ENCODE peak calls at places on chromosomes 7 and 10, in eight cellular contexts. G is pancreas, R is OCI-LY7, B is lower lobe of right lung, I is fibroblast of lung, M is esophagus squamous epithelium, Z is kidney, L is GM23248. E is an unnamed sample.
A peak's percentile ranks its signal among the peaks of the same experiment; 100 is the strongest.

GRCh38 chr10:116688241-116688711 is 54.1 kb downstream of the HSPA12A start:
- DNase-seq in G (no peak), R (no peak), B (no peak), I (peak; percentile 63), M (no peak), Z (no peak), L (peak; percentile 80), E (no peak)

GRCh38 chr10:79070091-79070610 is 1.4 kb downstream of the ZMIZ1 start:
- DNase-seq in G (no peak), R (no peak), B (peak; percentile 75), I (peak; percentile 54), M (no peak), Z (peak; percentile 90), L (peak; percentile 63), E (peak; percentile 62)

GRCh38 chr7:103524042-103524907 is 78.3 kb upstream of the SLC26A5 start:
- DNase-seq in G (no peak), R (peak; percentile 9), B (no peak), I (peak; percentile 66), M (no peak), Z (no peak), L (peak; percentile 50), E (no peak)

GRCh38 chr7:66950763-66951162 is 29.7 kb downstream of the TMEM248 start:
- DNase-seq in G (no peak), R (no peak), B (no peak), I (peak; percentile 43), M (no peak), Z (no peak), L (peak; percentile 48), E (no peak)

GRCh38 chr7:97027427-97028234 is 3.0 kb upstream of the DLX5 start:
- DNase-seq in G (peak; percentile 82), R (peak; percentile 71), B (peak; percentile 73), I (peak; percentile 85), M (peak; percentile 13), Z (no peak), L (peak; percentile 90), E (peak; percentile 77)

GRCh38 chr7:38728145-38728544 is 97.0 kb upstream of the AMPH start:
- DNase-seq in G (no peak), R (no peak), B (no peak), I (no peak), M (no peak), Z (no peak), L (peak; percentile 21), E (no peak)

GRCh38 chr7:100400656-100401055 is 27.4 kb downstream of the PILRA start:
- DNase-seq in G (no peak), R (peak; percentile 64), B (no peak), I (no peak), M (no peak), Z (no peak), L (no peak), E (no peak)

GRCh38 chr10:34119456-34119855 is 695.6 kb downstream of the PARD3 start:
- DNase-seq in G (no peak), R (no peak), B (no peak), I (no peak), M (no peak), Z (no peak), L (no peak), E (no peak)

GRCh38 chr10:90319188-90319914 is 538.5 kb downstream of the HTR7 start:
- DNase-seq in G (peak; percentile 12), R (no peak), B (no peak), I (peak; percentile 91), M (no peak), Z (no peak), L (peak; percentile 59), E (no peak)

GRCh38 chr10:4280481-4281206 is 495.6 kb upstream of the KLF6 start:
- DNase-seq in G (peak; percentile 25), R (no peak), B (no peak), I (peak; percentile 93), M (no peak), Z (no peak), L (peak; percentile 68), E (no peak)

GRCh38 chr7:4017081-4017480 is 665.0 kb upstream of the FOXK1 start:
- DNase-seq in G (no peak), R (no peak), B (no peak), I (no peak), M (no peak), Z (no peak), L (no peak), E (no peak)

GRCh38 chr7:82179311-82179710 is 264.3 kb downstream of the CACNA2D1 start:
- DNase-seq in G (no peak), R (no peak), B (no peak), I (no peak), M (no peak), Z (no peak), L (no peak), E (no peak)

GRCh38 chr10:3793553-3793952 is 8.5 kb upstream of the KLF6 start:
- DNase-seq in G (no peak), R (no peak), B (no peak), I (no peak), M (no peak), Z (no peak), L (no peak), E (no peak)

GRCh38 chr7:74003609-74004008 is 24.4 kb upstream of the ELN start:
- DNase-seq in G (no peak), R (no peak), B (no peak), I (no peak), M (no peak), Z (no peak), L (no peak), E (no peak)

GRCh38 chr10:70856454-70856853 is 31.9 kb downstream of the PCBD1 start:
- DNase-seq in G (no peak), R (no peak), B (no peak), I (no peak), M (no peak), Z (no peak), L (no peak), E (peak; percentile 55)

GRCh38 chr7:10579561-10579960 is 394.1 kb upstream of the PHF14 start:
- DNase-seq in G (no peak), R (no peak), B (no peak), I (no peak), M (no peak), Z (no peak), L (no peak), E (no peak)

GRCh38 chr10:43336641-43337318 is 34.7 kb upstream of the FXYD4 start:
- DNase-seq in G (no peak), R (no peak), B (no peak), I (no peak), M (no peak), Z (peak; percentile 71), L (no peak), E (no peak)

GRCh38 chr7:7564323-7564780 is 2.3 kb upstream of the MIOS start:
- DNase-seq in G (no peak), R (no peak), B (no peak), I (peak; percentile 29), M (no peak), Z (no peak), L (peak; percentile 89), E (no peak)

GRCh38 chr7:392822-393221 is 102.9 kb downstream of the FOXL3 start:
- DNase-seq in G (no peak), R (no peak), B (no peak), I (no peak), M (no peak), Z (no peak), L (no peak), E (no peak)

GRCh38 chr10:79162861-79163662 is 94.3 kb downstream of the ZMIZ1 start:
- DNase-seq in G (peak; percentile 47), R (no peak), B (no peak), I (no peak), M (no peak), Z (no peak), L (peak; percentile 87), E (no peak)

GRCh38 chr10:86665218-86665607 is 3.1 kb upstream of the LDB3 start:
- DNase-seq in G (no peak), R (no peak), B (no peak), I (no peak), M (no peak), Z (no peak), L (no peak), E (no peak)

GRCh38 chr10:86667421-86668181 is 710 bp upstream of the LDB3 start:
- DNase-seq in G (no peak), R (no peak), B (no peak), I (no peak), M (no peak), Z (no peak), L (no peak), E (no peak)

GRCh38 chr10:86664370-86665217 is 3.7 kb upstream of the LDB3 start:
- DNase-seq in G (no peak), R (no peak), B (peak; percentile 32), I (no peak), M (no peak), Z (peak; percentile 56), L (no peak), E (no peak)

GRCh38 chr10:86665868-86666267 is 2.4 kb upstream of the LDB3 start:
- DNase-seq in G (no peak), R (no peak), B (no peak), I (no peak), M (no peak), Z (no peak), L (no peak), E (no peak)

GRCh38 chr10:86666538-86666937 is 1.8 kb upstream of the LDB3 start:
- DNase-seq in G (no peak), R (no peak), B (no peak), I (no peak), M (no peak), Z (no peak), L (no peak), E (no peak)
- H3K4me1 ChIP-seq in G (no peaks in the 10 kb centered on the region), R (peaks cover 25% of the 10 kb centered on the region), B (no peaks in the 10 kb centered on the region), I (no peaks in the 10 kb centered on the region), M (peaks cover 36% of the 10 kb centered on the region), Z (no peaks in the 10 kb centered on the region), L (no peaks in the 10 kb centered on the region), E (peaks cover 39% of the 10 kb centered on the region)

GRCh38 chr10:87092356-87092860 is 2.2 kb downstream of the GLUD1 start:
- DNase-seq in G (no peak), R (peak; percentile 5), B (no peak), I (peak; percentile 62), M (no peak), Z (no peak), L (peak; percentile 75), E (no peak)
- H3K4me1 ChIP-seq in G (peaks cover 44% of the 10 kb centered on the region), R (peaks cover 38% of the 10 kb centered on the region), B (peaks cover 56% of the 10 kb centered on the region), I (peaks cover 2% of the 10 kb centered on the region), M (peaks cover 60% of the 10 kb centered on the region), Z (peaks cover 23% of the 10 kb centered on the region), L (peaks cover 38% of the 10 kb centered on the region), E (peaks cover 69% of the 10 kb centered on the region)

GRCh38 chr7:2761131-2761624 is 73.2 kb downstream of the AMZ1 start:
- DNase-seq in G (no peak), R (no peak), B (no peak), I (no peak), M (no peak), Z (no peak), L (peak; percentile 64), E (no peak)
- H3K4me1 ChIP-seq in G (no peaks in the 10 kb centered on the region), R (no peaks in the 10 kb centered on the region), B (peaks cover 66% of the 10 kb centered on the region), I (peaks cover 58% of the 10 kb centered on the region), M (peaks cover 73% of the 10 kb centered on the region), Z (peaks cover 11% of the 10 kb centered on the region), L (peaks cover 56% of the 10 kb centered on the region), E (peaks cover 61% of the 10 kb centered on the region)

DNA sequence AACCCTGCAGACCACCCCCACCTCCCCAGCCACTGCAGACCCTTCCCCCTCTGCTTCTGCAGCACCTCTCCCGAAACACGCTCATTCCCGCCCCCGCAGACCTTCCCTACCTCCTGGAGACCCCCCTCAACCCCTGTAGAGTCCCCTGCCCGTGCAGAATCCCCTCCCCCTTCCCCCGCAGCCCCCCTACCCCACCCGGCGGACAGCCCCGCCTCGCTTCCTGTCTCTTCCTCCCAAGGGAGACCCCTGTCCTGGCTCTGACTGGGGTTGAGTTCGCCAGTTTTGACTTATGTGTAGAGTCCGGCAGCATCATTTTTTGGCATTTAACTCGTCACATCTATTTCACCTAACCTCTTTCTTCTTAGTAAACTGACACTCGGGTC is 53.9 kb downstream of the ALOX5 start:
- DNase-seq in G (no peak), R (no peak), B (no peak), I (no peak), M (no peak), Z (no peak), L (no peak), E (no peak)
- H3K4me1 ChIP-seq in G (peaks cover 42% of the 10 kb centered on the region), R (no peaks in the 10 kb centered on the region), B (peaks cover 13% of the 10 kb centered on the region), I (no peaks in the 10 kb centered on the region), M (peaks cover 27% of the 10 kb centered on the region), Z (no peaks in the 10 kb centered on the region), L (no peaks in the 10 kb centered on the region), E (no peaks in the 10 kb centered on the region)

E was measured in stomach.